ENCODE peak calls at places on chromosomes 5 and 9, in six cellular contexts. B is astrocyte of the spinal cord, U is endothelial cell, P is HEK293T, X is NCI-H1092, I is heart right ventricle. N is an unnamed sample.

GRCh38 chr5:89343666-89344065 is 460.7 kb upstream of the MEF2C start:
- DNase-seq in P (no peak), I (no peak), B (peak; percentile 29), X (peak; percentile 3), U (no peak), N (peak; percentile 48)

GRCh38 chr5:169703803-169704202 is 66.7 kb downstream of the DOCK2 start:
- DNase-seq in U (no peak), I (no peak), B (no peak), X (no peak), P (no peak), N (no peak)

GRCh38 chr9:108551030-108551964 is 304.5 kb downstream of the ACTL7B start:
- DNase-seq in X (no peak), I (no peak), P (peak; percentile 24), U (no peak), B (peak; percentile 89), N (no peak)

GRCh38 chr5:127186657-127187056 is 103.9 kb upstream of the MEGF10 start:
- DNase-seq in X (no peak), B (peak; percentile 16), I (no peak), P (no peak), U (no peak), N (no peak)

GRCh38 chr9:123590499-123590898 is 234.5 kb downstream of the CRB2 start:
- DNase-seq in X (no peak), U (no peak), P (no peak), B (no peak), I (no peak), N (no peak)

GRCh38 chr9:85716031-85716877 is 25.5 kb downstream of the AGTPBP1 start:
- DNase-seq in B (no peak), P (peak; percentile 15), I (no peak), U (no peak), X (no peak), N (no peak)

GRCh38 chr9:9820411-9820810 is 792.4 kb downstream of the PTPRD start:
- DNase-seq in X (no peak), I (no peak), P (no peak), B (peak; percentile 85), U (no peak), N (no peak)

GRCh38 chr9:113682297-113682771 is 193.8 kb upstream of the ZNF618 start:
- DNase-seq in I (peak; percentile 67), U (peak; percentile 82), P (peak; percentile 78), X (peak; percentile 12), B (peak; percentile 83), N (peak; percentile 38)

GRCh38 chr5:114266374-114266773 is 95.5 kb upstream of the KCNN2 start:
- DNase-seq in X (no peak), P (no peak), U (no peak), I (no peak), B (no peak), N (no peak)

GRCh38 chr5:81305783-81306182 is 4.4 kb downstream of the ZCCHC9 start:
- DNase-seq in P (no peak), U (no peak), B (no peak), I (no peak), X (no peak), N (no peak)

GRCh38 chr5:169097374-169097831 is 203.5 kb downstream of the SLIT3 start:
- DNase-seq in X (no peak), I (no peak), P (no peak), B (peak; percentile 19), U (no peak), N (no peak)

GRCh38 chr9:121851641-121852091 is 200.2 kb downstream of the DAB2IP start:
- DNase-seq in I (no peak), X (no peak), U (no peak), P (no peak), B (no peak), N (no peak)

GRCh38 chr9:16571127-16571848 is 299.2 kb downstream of the BNC2 start:
- DNase-seq in P (no peak), X (peak; percentile 25), B (no peak), U (no peak), I (no peak), N (no peak)

GRCh38 chr9:109447329-109448076 is 50.6 kb downstream of the PTPN3 start:
- DNase-seq in P (no peak), X (no peak), B (no peak), I (no peak), U (no peak), N (no peak)

GRCh38 chr9:111516061-111516465 is 8.9 kb upstream of the ZNF483 start:
- DNase-seq in X (no peak), I (no peak), U (no peak), P (no peak), B (no peak), N (no peak)

GRCh38 chr5:59483971-59484472 is 409.5 kb downstream of the PDE4D start:
- DNase-seq in X (no peak), B (peak; percentile 41), I (no peak), P (no peak), U (no peak), N (no peak)

GRCh38 chr5:102090770-102091169 is 205.3 kb downstream of the SLCO4C1 start:
- DNase-seq in I (no peak), B (no peak), U (peak; percentile 56), P (peak; percentile 58), X (peak; percentile 6), N (peak; percentile 6)

GRCh38 chr9:35912791-35913400 is 3.6 kb downstream of the SPAAR start:
- DNase-seq in I (no peak), U (no peak), P (no peak), B (no peak), X (no peak), N (no peak)

GRCh38 chr9:113631811-113632665 is 168.5 kb downstream of the RGS3 start:
- DNase-seq in X (no peak), I (no peak), B (no peak), U (no peak), P (no peak), N (no peak)

GRCh38 chr9:137802021-137802420 is 75.6 kb upstream of the CACNA1B start:
- DNase-seq in P (no peak), I (no peak), B (no peak), U (no peak), X (no peak), N (no peak)

GRCh38 chr9:131001990-131002389 is 7.0 kb upstream of the LAMC3 start:
- DNase-seq in P (no peak), B (no peak), I (no peak), X (no peak), U (no peak), N (no peak)

GRCh38 chr9:135973276-135974219 is 12.4 kb upstream of the UBAC1 start:
- DNase-seq in I (no peak), X (no peak), B (no peak), U (no peak), P (no peak), N (no peak)

GRCh38 chr5:168747987-168748777 is 169.0 kb upstream of the PANK3 start:
- DNase-seq in U (peak; percentile 78), I (no peak), P (peak; percentile 93), X (no peak), B (no peak), N (no peak)

GRCh38 chr5:97400537-97400936 is 217.5 kb upstream of the RIOK2 start:
- DNase-seq in U (no peak), B (no peak), X (no peak), P (no peak), I (no peak), N (no peak)

GRCh38 chr9:89179535-89179919 is 909 bp upstream of the SHC3 start:
- DNase-seq in U (no peak), B (peak; percentile 58), P (no peak), I (no peak), X (no peak), N (no peak)

GRCh38 chr9:77454668-77455067 is 193.5 kb downstream of the GNA14 start:
- DNase-seq in U (no peak), I (no peak), B (peak; percentile 95), X (no peak), P (no peak), N (no peak)

GRCh38 chr5:456351-457194 is 13.6 kb downstream of the EXOC3 start:
- DNase-seq in I (no peak), U (no peak), P (no peak), X (no peak), B (no peak), N (no peak)

GRCh38 chr9:130128251-130128650 is 44.0 kb upstream of the NCS1 start:
- DNase-seq in X (no peak), U (no peak), I (no peak), P (no peak), B (peak; percentile 29), N (no peak)

GRCh38 chr9:103872811-103873210 is 221.3 kb upstream of the SMC2 start:
- DNase-seq in P (no peak), X (no peak), I (no peak), U (no peak), B (no peak), N (no peak)

N was measured in NCI-H510A.